ENCODE peak calls at places on chromosomes 16 and 17, in six cellular contexts. E is activated CD4-positive, CD25-positive, alpha-beta regulatory T cell; I is left ventricle myocardium inferior; A is AG04450; L is stimulated activated CD4-positive, alpha-beta T cell treated with anti-CD3 and anti-CD28 coated beads, Interleukin-1b, Interleukin-23, amount 100 ng/mL, for 1 hour; B is NCI-H82. G is an unnamed sample.

GRCh38 chr16:2592786-2593185 is 55.0 kb downstream of the PDPK1 start:
- DNase-seq in E (no peak), I (no peak), A (no peak), L (no peak), B (no peak), G (no peak)

GRCh38 chr17:62098623-62099231 is 33.6 kb upstream of the MED13 start:
- DNase-seq in E (no peak), I (no peak), A (no peak), L (no peak), B (no peak), G (no peak)

GRCh38 chr17:31452101-31452500 is 60.6 kb downstream of the RAB11FIP4 start:
- DNase-seq in E (no peak), I (no peak), A (no peak), L (no peak), B (no peak), G (no peak)

GRCh38 chr17:21495281-21495680 is 119.1 kb downstream of the KCNJ12 start:
- DNase-seq in E (no peak), I (no peak), A (no peak), L (no peak), B (no peak), G (no peak)

GRCh38 chr17:43578352-43578698 is 32.2 kb upstream of the ETV4 start:
- DNase-seq in E (no peak), I (no peak), A (no peak), L (no peak), B (no peak), G (no peak)

GRCh38 chr17:14354807-14355206 is 53.9 kb downstream of the HS3ST3B1 start:
- DNase-seq in E (no peak), I (no peak), A (no peak), L (no peak), B (no peak), G (no peak)

GRCh38 chr16:55552621-55553020 is 13.9 kb upstream of the CAPNS2 start:
- DNase-seq in E (no peak), I (no peak), A (no peak), L (no peak), B (no peak), G (no peak)

GRCh38 chr17:933168-934083 is 46.1 kb downstream of the NXN start:
- DNase-seq in E (no peak), I (no peak), A (peak), L (no peak), B (no peak), G (no peak)

GRCh38 chr16:85965125-85965524 is 66.2 kb downstream of the IRF8 start:
- DNase-seq in E (no peak), I (no peak), A (no peak), L (no peak), B (no peak), G (no peak)

GRCh38 chr17:58364270-58364942 is 12.4 kb upstream of the SUPT4H1 start:
- DNase-seq in E (no peak), I (no peak), A (no peak), L (no peak), B (no peak), G (no peak)

GRCh38 chr17:19713901-19714361 is 2.5 kb downstream of the SLC47A2 start:
- DNase-seq in E (no peak), I (no peak), A (no peak), L (no peak), B (no peak), G (no peak)

GRCh38 chr16:84482951-84483881 is 21.2 kb downstream of the MEAK7 start:
- DNase-seq in E (no peak), I (no peak), A (no peak), L (no peak), B (no peak), G (no peak)

G was measured in substantia nigra.